ENCODE peak calls at places on chromosomes 13 and 19, in eight cellular contexts. O, H, U, K, J, F, N and C are unnamed samples.

GRCh38 chr19:16377521-16377920 is 52.9 kb downstream of the KLF2 start:
- DNase-seq in O (no peak), H (no peak), U (no peak), K (no peak), J (no peak), F (no peak), N (no peak), C (no peak)

GRCh38 chr13:36445278-36445677 is 13.0 kb downstream of the CCNA1 start:
- DNase-seq in O (no peak), H (no peak), U (no peak), K (no peak), J (no peak), F (no peak), N (no peak), C (no peak)

GRCh38 chr19:5893296-5893903 is 10.2 kb downstream of the NDUFA11 start:
- DNase-seq in O (no peak), H (no peak), U (no peak), K (no peak), J (no peak), F (no peak), N (no peak), C (no peak)

GRCh38 chr19:3084943-3085342 is 9.2 kb upstream of the GNA11 start:
- DNase-seq in O (no peak), H (no peak), U (no peak), K (no peak), J (no peak), F (no peak), N (no peak), C (no peak)

GRCh38 chr19:46860846-46861690 is at the start of gene ARHGAP35:
- DNase-seq in O (no peak), H (peak; percentile 77), U (no peak), K (no peak), J (peak; percentile 59), F (peak; percentile 68), N (no peak), C (peak; percentile 76)

GRCh38 chr19:1259873-1260748 is 9.0 kb upstream of the CIRBP start:
- DNase-seq in O (no peak), H (no peak), U (no peak), K (peak; percentile 51), J (no peak), F (peak; percentile 49), N (no peak), C (no peak)

GRCh38 chr19:33064117-33064777 is 441 bp downstream of the RHPN2 start:
- DNase-seq in O (no peak), H (no peak), U (no peak), K (no peak), J (no peak), F (no peak), N (no peak), C (no peak)

GRCh38 chr13:60716296-60716695 is 319.3 kb downstream of the TDRD3 start:
- DNase-seq in O (no peak), H (no peak), U (no peak), K (no peak), J (no peak), F (no peak), N (no peak), C (no peak)

GRCh38 chr19:35120492-35120891 is 4.9 kb downstream of the FXYD3 start:
- DNase-seq in O (no peak), H (no peak), U (peak; percentile 55), K (no peak), J (no peak), F (no peak), N (peak; percentile 96), C (no peak)

GRCh38 chr13:26540319-26540718 is 17.2 kb upstream of the WASF3 start:
- DNase-seq in O (no peak), H (no peak), U (no peak), K (no peak), J (no peak), F (no peak), N (no peak), C (no peak)

GRCh38 chr19:33634361-33635091 is 12.8 kb downstream of the CHST8 start:
- DNase-seq in O (no peak), H (no peak), U (no peak), K (no peak), J (no peak), F (no peak), N (no peak), C (no peak)

GRCh38 chr13:34462843-34463242 is 479.2 kb upstream of the NBEA start:
- DNase-seq in O (no peak), H (no peak), U (peak; percentile 26), K (no peak), J (no peak), F (no peak), N (peak; percentile 59), C (no peak)

GRCh38 chr13:21074601-21075302 is 13.4 kb upstream of the LATS2 start:
- DNase-seq in O (no peak), H (no peak), U (no peak), K (peak; percentile 30), J (no peak), F (no peak), N (peak; percentile 46), C (no peak)

GRCh38 chr13:107649071-107649470 is 566.3 kb downstream of the LIG4 start:
- DNase-seq in O (no peak), H (no peak), U (no peak), K (no peak), J (no peak), F (no peak), N (no peak), C (no peak)

GRCh38 chr13:21033866-21034601 is 27.4 kb downstream of the LATS2 start:
- DNase-seq in O (no peak), H (no peak), U (no peak), K (no peak), J (no peak), F (no peak), N (peak; percentile 42), C (no peak)

GRCh38 chr13:48093588-48093987 is 1.3 kb downstream of the MED4 start:
- DNase-seq in O (no peak), H (no peak), U (no peak), K (no peak), J (no peak), F (no peak), N (no peak), C (no peak)

GRCh38 chr13:60146491-60146890 is 17.2 kb downstream of the DIAPH3 start:
- DNase-seq in O (no peak), H (no peak), U (no peak), K (no peak), J (no peak), F (no peak), N (peak; percentile 50), C (no peak)

GRCh38 chr13:111282997-111283396 is 37.4 kb upstream of the TEX29 start:
- DNase-seq in O (no peak), H (no peak), U (no peak), K (no peak), J (no peak), F (no peak), N (no peak), C (no peak)

GRCh38 chr13:19618925-19619324 is 14.5 kb upstream of the MPHOSPH8 start:
- DNase-seq in O (no peak), H (no peak), U (no peak), K (no peak), J (peak; percentile 15), F (no peak), N (peak; percentile 58), C (no peak)

GRCh38 chr19:21092107-21092506 is 10.1 kb downstream of the ZNF714 start:
- DNase-seq in O (no peak), H (no peak), U (no peak), K (no peak), J (no peak), F (no peak), N (no peak), C (no peak)

GRCh38 chr13:72998012-72998411 is 60.8 kb upstream of the KLF5 start:
- DNase-seq in O (no peak), H (no peak), U (no peak), K (no peak), J (no peak), F (no peak), N (no peak), C (no peak)